ENCODE peak calls at places on chromosomes 3 and 15, in ten cellular contexts. K, Z, H, G, M, S, B, U, T and O are unnamed samples.

GRCh38 chr3:84547971-84548970 is 410.5 kb upstream of the CADM2 start:
- DNase-seq in K (no peak), Z (no peak), H (peak; percentile 1), G (peak; percentile 18), M (peak; percentile 23), S (peak; percentile 52), B (no peak), U (no peak), T (peak; percentile 36), O (no peak)

GRCh38 chr15:36879568-36880225 is 220.7 kb downstream of the MEIS2 start:
- DNase-seq in K (no peak), Z (no peak), H (no peak), G (no peak), M (no peak), S (no peak), B (no peak), U (no peak), T (no peak), O (no peak)

GRCh38 chr15:64013179-64014043 is 32.9 kb downstream of the DAPK2 start:
- DNase-seq in K (no peak), Z (no peak), H (no peak), G (no peak), M (no peak), S (no peak), B (no peak), U (no peak), T (no peak), O (no peak)

GRCh38 chr15:70236306-70237103 is 138.8 kb upstream of the TLE3 start:
- DNase-seq in K (no peak), Z (no peak), H (no peak), G (no peak), M (no peak), S (peak; percentile 44), B (no peak), U (no peak), T (no peak), O (no peak)

GRCh38 chr3:72137865-72138861 is 353.2 kb upstream of the PROK2 start:
- DNase-seq in K (no peak), Z (no peak), H (no peak), G (no peak), M (peak; percentile 66), S (no peak), B (no peak), U (no peak), T (no peak), O (no peak)

GRCh38 chr15:34853001-34853758 is 57.8 kb upstream of the ACTC1 start:
- DNase-seq in K (no peak), Z (no peak), H (no peak), G (no peak), M (no peak), S (no peak), B (no peak), U (no peak), T (no peak), O (no peak)

GRCh38 chr15:40870716-40871115 is 3.3 kb downstream of the RHOV start:
- DNase-seq in K (no peak), Z (no peak), H (no peak), G (no peak), M (no peak), S (no peak), B (no peak), U (no peak), T (no peak), O (no peak)

GRCh38 chr3:147393261-147393964 is 12.9 kb downstream of the ZIC4 start:
- DNase-seq in K (no peak), Z (no peak), H (no peak), G (no peak), M (no peak), S (peak; percentile 62), B (no peak), U (no peak), T (no peak), O (no peak)

GRCh38 chr15:44879066-44879465 is 77.4 kb upstream of the TERB2 start:
- DNase-seq in K (no peak), Z (no peak), H (no peak), G (no peak), M (no peak), S (no peak), B (no peak), U (no peak), T (no peak), O (no peak)

GRCh38 chr15:44882499-44882968 is 74.0 kb upstream of the TERB2 start:
- DNase-seq in K (no peak), Z (no peak), H (no peak), G (peak; percentile 9), M (no peak), S (no peak), B (no peak), U (no peak), T (no peak), O (no peak)

DNA sequence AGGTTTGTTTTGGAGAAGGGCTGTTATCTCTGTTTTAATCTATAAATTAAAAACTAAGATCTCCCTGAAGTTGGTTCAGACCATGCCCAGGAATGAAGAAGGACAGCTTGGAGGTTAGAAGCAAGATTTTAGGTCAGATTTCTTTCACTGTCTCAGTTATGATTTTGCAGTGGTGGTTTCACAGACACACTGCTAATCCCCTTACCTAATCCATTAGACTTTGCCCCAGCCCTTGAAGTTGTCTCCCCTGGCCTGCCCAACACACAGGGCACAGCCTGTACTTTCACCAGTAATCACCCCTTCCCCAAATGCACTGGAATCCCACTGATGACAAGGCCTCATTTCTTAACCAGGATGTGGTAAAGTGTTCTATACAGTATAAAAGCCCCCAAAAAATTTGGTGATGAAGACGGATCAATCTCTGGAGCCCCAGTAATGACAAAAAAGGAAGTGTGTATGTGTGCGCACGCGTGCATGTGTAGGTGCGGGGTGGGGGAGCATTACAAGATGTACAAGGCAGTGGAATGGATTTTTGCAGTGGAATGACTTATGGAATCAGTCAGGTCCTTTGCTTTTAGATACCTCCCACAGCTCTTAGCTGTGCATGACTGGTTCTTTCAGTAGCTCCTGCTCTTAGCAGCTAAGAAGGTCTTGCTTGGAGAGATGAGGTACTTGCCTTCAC is 73.1 kb upstream of the TERB2 start:
- DNase-seq in K (no peak), Z (no peak), H (no peak), G (peak; percentile 26), M (no peak), S (no peak), B (no peak), U (no peak), T (no peak), O (no peak)
- TF ChIP-seq POLR2A in K (no peak), Z (no peak), H (no peak), G (no peak), M (no peak), S (no peak), B (no peak), U (no peak), T (no peak), O (no peak)

DNA sequence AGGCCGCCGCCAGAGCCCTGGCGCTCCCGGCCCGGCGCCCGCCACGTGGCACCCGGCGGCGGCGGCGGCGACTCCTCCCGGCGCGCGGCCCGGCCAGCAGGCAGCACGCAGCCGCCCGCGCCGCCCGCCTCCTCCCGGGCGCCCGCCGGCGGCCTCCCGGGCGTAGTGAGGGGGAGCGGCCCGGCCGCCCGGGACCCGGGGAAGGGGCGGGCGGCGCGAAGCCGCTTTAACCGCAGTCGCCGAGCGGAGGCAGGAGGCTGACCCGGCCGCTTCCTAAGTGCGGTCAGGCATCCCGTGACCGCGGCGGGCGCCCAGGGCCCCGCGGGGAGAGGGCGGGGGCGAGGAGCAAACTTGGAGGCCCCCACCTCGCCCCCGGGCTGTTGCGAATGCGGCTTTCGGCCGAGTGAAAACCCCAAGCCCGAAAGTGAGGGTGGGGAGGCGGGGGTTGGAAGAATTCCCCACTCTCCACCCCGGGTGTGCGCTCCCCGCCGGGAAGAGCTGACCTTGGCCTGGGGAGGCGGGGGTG is 1.7 kb upstream of the HES1 start:
- DNase-seq in K (no peak), Z (no peak), H (no peak), G (peak; percentile 67), M (peak; percentile 83), S (peak; percentile 87), B (peak; percentile 69), U (peak; percentile 47), T (no peak), O (peak; percentile 77)
- TF ChIP-seq POLR2A in K (peak; percentile 39), Z (no peak), H (no peak), G (no peak), M (no peak), S (no peak), B (no peak), U (no peak), T (no peak), O (no peak)

GRCh38 chr3:39147711-39148115 is 5.7 kb downstream of the CSRNP1 start:
- DNase-seq in K (peak; percentile 45), Z (peak; percentile 59), H (peak; percentile 58), G (peak; percentile 37), M (peak; percentile 62), S (no peak), B (no peak), U (no peak), T (no peak), O (peak; percentile 61)

GRCh38 chr3:39146083-39146501 is 7.3 kb downstream of the CSRNP1 start:
- DNase-seq in K (no peak), Z (peak; percentile 77), H (no peak), G (no peak), M (peak; percentile 59), S (peak; percentile 76), B (no peak), U (no peak), T (no peak), O (no peak)

GRCh38 chr3:39147374-39147709 is 6.0 kb downstream of the CSRNP1 start:
- DNase-seq in K (no peak), Z (no peak), H (no peak), G (no peak), M (no peak), S (no peak), B (no peak), U (no peak), T (no peak), O (no peak)

GRCh38 chr3:39148116-39149058 is 5.0 kb downstream of the CSRNP1 start:
- DNase-seq in K (peak; percentile 41), Z (peak; percentile 51), H (no peak), G (no peak), M (no peak), S (no peak), B (no peak), U (no peak), T (no peak), O (peak; percentile 53)

GRCh38 chr3:39146611-39147373 is 6.6 kb downstream of the CSRNP1 start:
- DNase-seq in K (peak; percentile 81), Z (peak; percentile 86), H (no peak), G (peak; percentile 59), M (peak; percentile 93), S (peak; percentile 90), B (peak; percentile 69), U (peak; percentile 76), T (peak; percentile 29), O (peak; percentile 86)
- TF ChIP-seq POLR2A in K (no peak), Z (peak; percentile 63), H (peak; percentile 6), G (no peak), M (no peak), S (no peak), B (no peak), U (no peak), T (no peak), O (no peak)

DNA sequence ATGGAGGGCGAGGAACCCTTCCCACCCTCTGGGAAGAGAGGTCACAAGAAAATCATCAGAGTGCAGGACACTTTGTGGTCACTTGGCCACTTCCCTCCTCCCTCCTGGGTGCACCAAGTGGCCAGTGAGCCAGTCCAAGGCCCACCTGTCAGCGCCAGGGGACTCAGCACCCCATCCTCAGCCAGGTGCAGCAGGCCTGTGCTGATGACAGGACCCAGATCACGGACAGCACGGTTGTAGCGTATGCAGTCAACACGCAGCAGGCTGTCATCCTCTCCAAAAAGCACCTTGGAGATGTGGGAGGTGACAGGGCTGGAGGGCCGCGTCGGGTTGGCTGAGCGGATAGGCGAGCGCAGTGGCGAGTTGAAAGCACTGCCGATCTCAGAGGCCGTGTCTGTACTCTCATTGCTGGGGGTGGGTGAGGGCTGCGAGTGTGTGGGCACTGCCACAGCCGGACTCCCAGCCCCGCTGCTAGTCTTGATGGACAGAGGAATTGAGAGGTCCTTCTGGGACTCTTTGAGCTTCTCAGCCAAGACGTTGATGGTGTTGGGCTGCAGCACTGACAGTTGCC is 41.5 kb downstream of the SEMA3G start:
- DNase-seq in K (peak; percentile 15), Z (peak; percentile 33), H (no peak), G (no peak), M (peak; percentile 20), S (peak; percentile 57), B (no peak), U (no peak), T (no peak), O (no peak)
- TF ChIP-seq POLR2A in K (no peak), Z (no peak), H (peak; percentile 0), G (no peak), M (no peak), S (no peak), B (no peak), U (no peak), T (no peak), O (no peak)